ENCODE peak calls at places on chromosomes 11 and 22, in six cellular contexts. One of them, this sample, is unnamed.
A peak's percentile ranks its signal among the peaks of the same experiment; 100 is the strongest.

GRCh38 chr11:75592699-75593098 is 30.6 kb downstream of the SERPINH1 start:
- DNase-seq in mesendoderm: no peak
- DNase-seq in IMR-90: no peak
- DNase-seq in mesenchymal stem cell: no peak
- DNase-seq in neuronal stem cell: no peak
- DNase-seq in H1: no peak
- DNase-seq in this sample: no peak

GRCh38 chr11:65208785-65209710 is 27.3 kb downstream of the CAPN1 start:
- DNase-seq in mesendoderm: no peak
- DNase-seq in IMR-90: no peak
- DNase-seq in mesenchymal stem cell: no peak
- DNase-seq in neuronal stem cell: no peak
- DNase-seq in H1: peak; percentile 22
- DNase-seq in this sample: no peak

GRCh38 chr11:44427432-44427831 is 117.5 kb upstream of the ALX4 start:
- DNase-seq in mesendoderm: peak; percentile 46
- DNase-seq in IMR-90: no peak
- DNase-seq in mesenchymal stem cell: no peak
- DNase-seq in neuronal stem cell: no peak
- DNase-seq in H1: peak; percentile 88
- DNase-seq in this sample: no peak

GRCh38 chr11:78564889-78565467 is 9.7 kb downstream of the NARS2 start:
- DNase-seq in mesendoderm: no peak
- DNase-seq in IMR-90: no peak
- DNase-seq in mesenchymal stem cell: no peak
- DNase-seq in neuronal stem cell: no peak
- DNase-seq in H1: no peak
- DNase-seq in this sample: no peak

GRCh38 chr11:13343931-13344717 is 66.5 kb downstream of the BMAL1 start:
- DNase-seq in mesendoderm: peak; percentile 85
- DNase-seq in IMR-90: peak; percentile 79
- DNase-seq in mesenchymal stem cell: peak; percentile 79
- DNase-seq in neuronal stem cell: peak; percentile 68
- DNase-seq in H1: peak; percentile 82
- DNase-seq in this sample: peak; percentile 64

GRCh38 chr22:31962392-31963113 is 18.2 kb downstream of the YWHAH start:
- DNase-seq in mesendoderm: no peak
- DNase-seq in IMR-90: no peak
- DNase-seq in mesenchymal stem cell: no peak
- DNase-seq in neuronal stem cell: no peak
- DNase-seq in H1: no peak
- DNase-seq in this sample: no peak

GRCh38 chr11:134412508-134413333 is 679 bp upstream of the B3GAT1 start:
- DNase-seq in mesendoderm: peak; percentile 39
- DNase-seq in IMR-90: no peak
- DNase-seq in mesenchymal stem cell: no peak
- DNase-seq in neuronal stem cell: peak; percentile 57
- DNase-seq in H1: peak; percentile 75
- DNase-seq in this sample: no peak

GRCh38 chr11:128594246-128594645 is 6.9 kb upstream of the ETS1 start:
- DNase-seq in mesendoderm: no peak
- DNase-seq in IMR-90: no peak
- DNase-seq in mesenchymal stem cell: no peak
- DNase-seq in neuronal stem cell: no peak
- DNase-seq in H1: no peak
- DNase-seq in this sample: no peak

GRCh38 chr11:65266210-65266609 is 4.4 kb downstream of the POLA2 start:
- DNase-seq in mesendoderm: no peak
- DNase-seq in IMR-90: no peak
- DNase-seq in mesenchymal stem cell: no peak
- DNase-seq in neuronal stem cell: no peak
- DNase-seq in H1: no peak
- DNase-seq in this sample: no peak

GRCh38 chr22:49023879-49024774 is 803.5 kb downstream of the BRD1 start:
- DNase-seq in mesendoderm: no peak
- DNase-seq in IMR-90: no peak
- DNase-seq in mesenchymal stem cell: no peak
- DNase-seq in neuronal stem cell: no peak
- DNase-seq in H1: no peak
- DNase-seq in this sample: no peak

GRCh38 chr22:30628491-30628890 is 7.1 kb upstream of the SLC35E4 start:
- DNase-seq in mesendoderm: no peak
- DNase-seq in IMR-90: no peak
- DNase-seq in mesenchymal stem cell: no peak
- DNase-seq in neuronal stem cell: no peak
- DNase-seq in H1: no peak
- DNase-seq in this sample: no peak

GRCh38 chr22:30627480-30627879 is 8.1 kb upstream of the SLC35E4 start:
- DNase-seq in mesendoderm: no peak
- DNase-seq in IMR-90: no peak
- DNase-seq in mesenchymal stem cell: no peak
- DNase-seq in neuronal stem cell: no peak
- DNase-seq in H1: no peak
- DNase-seq in this sample: no peak

DNA sequence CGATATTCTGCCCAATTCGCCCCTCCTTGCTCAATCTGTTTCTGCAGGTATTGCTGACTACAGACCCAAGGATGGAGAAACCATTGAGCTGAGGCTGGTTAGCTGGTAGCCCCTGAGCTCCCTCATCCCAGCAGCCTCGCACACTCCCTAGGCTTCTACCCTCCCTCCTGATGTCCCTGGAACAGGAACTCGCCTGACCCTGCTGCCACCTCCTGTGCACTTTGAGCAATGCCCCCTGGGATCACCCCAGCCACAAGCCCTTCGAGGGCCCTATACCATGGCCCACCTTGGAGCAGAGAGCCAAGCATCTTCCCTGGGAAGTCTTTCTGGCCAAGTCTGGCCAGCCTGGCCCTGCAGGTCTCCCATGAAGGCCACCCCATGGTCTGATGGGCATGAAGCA is 9.2 kb upstream of the SLC35E4 start:
- DNase-seq in mesendoderm: no peak
- DNase-seq in IMR-90: no peak
- DNase-seq in mesenchymal stem cell: no peak
- DNase-seq in neuronal stem cell: no peak
- DNase-seq in H1: no peak
- DNase-seq in this sample: no peak
- H3K4me3 ChIP-seq in mesendoderm: no peak overlapping the region
- H3K4me3 ChIP-seq in IMR-90: no peak overlapping the region
- H3K4me3 ChIP-seq in mesenchymal stem cell: no peak overlapping the region
- H3K4me3 ChIP-seq in neuronal stem cell: no peak overlapping the region
- H3K4me3 ChIP-seq in H1: no peak overlapping the region
- H3K4me3 ChIP-seq in this sample: no peak overlapping the region

GRCh38 chr22:35400335-35400680 is 368 bp downstream of the MCM5 start:
- DNase-seq in mesendoderm: peak; percentile 39
- DNase-seq in IMR-90: no peak
- DNase-seq in mesenchymal stem cell: no peak
- DNase-seq in neuronal stem cell: no peak
- DNase-seq in H1: no peak
- DNase-seq in this sample: no peak
- H3K23ac ChIP-seq in mesendoderm: peak overlapping the region; percentile 80
- H3K23ac ChIP-seq in IMR-90: no peak overlapping the region
- H3K23ac ChIP-seq in mesenchymal stem cell: no peak overlapping the region
- H3K23ac ChIP-seq in neuronal stem cell: peak overlapping the region; percentile 85
- H3K23ac ChIP-seq in H1: no peak overlapping the region
- H3K23ac ChIP-seq in this sample: no peak overlapping the region

GRCh38 chr11:118491041-118491440 is 36.2 kb upstream of the TTC36 start:
- DNase-seq in mesendoderm: no peak
- DNase-seq in IMR-90: no peak
- DNase-seq in mesenchymal stem cell: no peak
- DNase-seq in neuronal stem cell: no peak
- DNase-seq in H1: no peak
- DNase-seq in this sample: no peak
- H3K36me3 ChIP-seq in mesendoderm: peaks cover 9% of the 10 kb centered on the region
- H3K36me3 ChIP-seq in IMR-90: peaks cover 36% of the 10 kb centered on the region
- H3K36me3 ChIP-seq in mesenchymal stem cell: peaks cover 32% of the 10 kb centered on the region
- H3K36me3 ChIP-seq in neuronal stem cell: peaks cover 97% of the 10 kb centered on the region
- H3K36me3 ChIP-seq in H1: peaks cover 15% of the 10 kb centered on the region
- H3K36me3 ChIP-seq in this sample: peaks cover 31% of the 10 kb centered on the region

GRCh38 chr11:36012979-36013378 is 69.1 kb downstream of the LDLRAD3 start:
- DNase-seq in mesendoderm: no peak
- DNase-seq in IMR-90: peak; percentile 49
- DNase-seq in mesenchymal stem cell: peak; percentile 39
- DNase-seq in neuronal stem cell: no peak
- DNase-seq in H1: no peak
- DNase-seq in this sample: peak; percentile 24

GRCh38 chr11:36012410-36012809 is 68.5 kb downstream of the LDLRAD3 start:
- DNase-seq in mesendoderm: no peak
- DNase-seq in IMR-90: peak; percentile 56
- DNase-seq in mesenchymal stem cell: peak; percentile 76
- DNase-seq in neuronal stem cell: no peak
- DNase-seq in H1: no peak
- DNase-seq in this sample: peak; percentile 54

GRCh38 chr11:36014906-36015305 is 71.0 kb downstream of the LDLRAD3 start:
- DNase-seq in mesendoderm: no peak
- DNase-seq in IMR-90: no peak
- DNase-seq in mesenchymal stem cell: no peak
- DNase-seq in neuronal stem cell: no peak
- DNase-seq in H1: no peak
- DNase-seq in this sample: no peak

GRCh38 chr11:36014499-36014898 is 70.6 kb downstream of the LDLRAD3 start:
- DNase-seq in mesendoderm: no peak
- DNase-seq in IMR-90: no peak
- DNase-seq in mesenchymal stem cell: no peak
- DNase-seq in neuronal stem cell: no peak
- DNase-seq in H1: no peak
- DNase-seq in this sample: no peak

GRCh38 chr11:36013950-36014349 is 70.1 kb downstream of the LDLRAD3 start:
- DNase-seq in mesendoderm: no peak
- DNase-seq in IMR-90: no peak
- DNase-seq in mesenchymal stem cell: no peak
- DNase-seq in neuronal stem cell: no peak
- DNase-seq in H1: no peak
- DNase-seq in this sample: no peak
- H3K4me3 ChIP-seq in mesendoderm: no peak overlapping the region
- H3K4me3 ChIP-seq in IMR-90: no peak overlapping the region
- H3K4me3 ChIP-seq in mesenchymal stem cell: no peak overlapping the region
- H3K4me3 ChIP-seq in neuronal stem cell: no peak overlapping the region
- H3K4me3 ChIP-seq in H1: no peak overlapping the region
- H3K4me3 ChIP-seq in this sample: no peak overlapping the region

DNA sequence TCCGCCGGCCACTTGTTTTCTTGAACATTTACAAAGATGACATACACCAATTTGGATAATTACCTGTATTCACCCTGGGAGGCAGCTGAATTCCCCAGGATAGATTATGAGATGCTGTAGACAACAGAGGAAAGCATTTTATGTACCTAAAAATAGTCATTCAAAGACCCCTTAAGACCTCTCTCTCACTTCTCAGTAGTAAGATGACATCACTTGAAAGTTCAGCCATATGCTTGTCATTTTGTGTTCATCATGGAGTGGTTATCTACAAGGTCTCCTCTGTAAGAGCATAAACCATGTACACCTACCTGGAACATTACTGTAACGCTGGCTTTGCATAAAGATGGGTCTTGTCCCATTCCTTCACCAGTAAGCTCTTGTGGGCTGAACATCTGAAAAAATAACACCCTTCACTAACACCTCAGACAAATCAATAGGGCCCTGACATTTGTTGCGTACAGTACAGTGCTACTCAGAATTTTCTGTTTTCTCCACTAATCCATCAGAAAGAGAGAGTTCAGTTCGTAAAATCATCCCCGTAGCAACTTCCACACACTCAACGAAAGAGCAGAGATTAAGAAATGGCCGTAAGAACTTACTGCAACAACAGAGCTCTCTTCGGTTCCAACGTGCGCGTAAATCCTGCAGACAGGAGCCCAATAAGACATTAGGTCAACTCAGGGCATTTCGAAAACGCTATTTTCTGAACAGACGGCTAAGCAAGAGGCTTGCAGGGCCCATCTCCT is 15.6 kb upstream of the WDR74 start:
- DNase-seq in mesendoderm: no peak
- DNase-seq in IMR-90: no peak
- DNase-seq in mesenchymal stem cell: no peak
- DNase-seq in neuronal stem cell: no peak
- DNase-seq in H1: no peak
- DNase-seq in this sample: no peak
- H3K23ac ChIP-seq in mesendoderm: no peak overlapping the region
- H3K23ac ChIP-seq in IMR-90: peak overlapping the region; percentile 97
- H3K23ac ChIP-seq in mesenchymal stem cell: peak overlapping the region; percentile 51
- H3K23ac ChIP-seq in neuronal stem cell: no peak overlapping the region
- H3K23ac ChIP-seq in H1: no peak overlapping the region
- H3K23ac ChIP-seq in this sample: no peak overlapping the region

GRCh38 chr22:39502109-39502788 is at the start of gene MIEF1:
- DNase-seq in mesendoderm: peak; percentile 99
- DNase-seq in IMR-90: peak; percentile 92
- DNase-seq in mesenchymal stem cell: peak; percentile 96
- DNase-seq in neuronal stem cell: peak; percentile 97
- DNase-seq in H1: peak; percentile 99
- DNase-seq in this sample: peak; percentile 94

GRCh38 chr22:39504071-39504470 is 2.0 kb downstream of the MIEF1 start:
- DNase-seq in mesendoderm: no peak
- DNase-seq in IMR-90: no peak
- DNase-seq in mesenchymal stem cell: no peak
- DNase-seq in neuronal stem cell: no peak
- DNase-seq in H1: no peak
- DNase-seq in this sample: no peak

GRCh38 chr22:39502789-39503464 is 837 bp downstream of the MIEF1 start:
- DNase-seq in mesendoderm: no peak
- DNase-seq in IMR-90: peak; percentile 41
- DNase-seq in mesenchymal stem cell: no peak
- DNase-seq in neuronal stem cell: no peak
- DNase-seq in H1: no peak
- DNase-seq in this sample: peak; percentile 25

GRCh38 chr22:39501644-39502108 is 414 bp upstream of the MIEF1 start:
- DNase-seq in mesendoderm: no peak
- DNase-seq in IMR-90: no peak
- DNase-seq in mesenchymal stem cell: no peak
- DNase-seq in neuronal stem cell: no peak
- DNase-seq in H1: no peak
- DNase-seq in this sample: no peak

GRCh38 chr22:39503590-39503989 is 1.5 kb downstream of the MIEF1 start:
- DNase-seq in mesendoderm: no peak
- DNase-seq in IMR-90: no peak
- DNase-seq in mesenchymal stem cell: no peak
- DNase-seq in neuronal stem cell: no peak
- DNase-seq in H1: no peak
- DNase-seq in this sample: no peak
- H3K36me3 ChIP-seq in mesendoderm: peaks cover 17% of the 10 kb centered on the region
- H3K36me3 ChIP-seq in IMR-90: peaks cover 31% of the 10 kb centered on the region
- H3K36me3 ChIP-seq in mesenchymal stem cell: peaks cover 39% of the 10 kb centered on the region
- H3K36me3 ChIP-seq in neuronal stem cell: peaks cover 52% of the 10 kb centered on the region
- H3K36me3 ChIP-seq in H1: peaks cover 5% of the 10 kb centered on the region
- H3K36me3 ChIP-seq in this sample: peaks cover 32% of the 10 kb centered on the region

This sample was measured in trophoblast cell.